ENCODE peak calls at places on chromosomes 2 and 18, in ten cellular contexts. One of them, this sample, is unnamed.
A peak's percentile ranks its signal among the peaks of the same experiment; 100 is the strongest.

GRCh38 chr2:119196301-119197124 is 27.1 kb upstream of the STEAP3 start:
- DNase-seq in fibroblast of the aortic adventitia: peak; percentile 57
- DNase-seq in fibroblast of lung: no peak
- DNase-seq in neural progenitor cell: peak; percentile 25
- DNase-seq in K562: no peak
- DNase-seq in transverse colon: no peak
- DNase-seq in right lobe of liver: no peak
- DNase-seq in HS-5: peak; percentile 58
- DNase-seq in iris pigment epithelial cell: no peak
- DNase-seq in stimulated activated naive B cell treated with anti-CD40 and anti-IgM and Interleukin-4, amounts not matched to agents 10 μg/mL and 1 μg/mL and 100 μg/mL, for 72 hours: no peak
- DNase-seq in this sample: no peak

GRCh38 chr2:109182426-109182825 is 53.4 kb downstream of the SH3RF3 start:
- DNase-seq in HS-5: no peak
- DNase-seq in fibroblast of lung: peak; percentile 43
- DNase-seq in iris pigment epithelial cell: peak; percentile 59
- DNase-seq in stimulated activated naive B cell treated with anti-CD40 and anti-IgM and Interleukin-4, amounts not matched to agents 10 μg/mL and 1 μg/mL and 100 μg/mL, for 72 hours: no peak
- DNase-seq in transverse colon: no peak
- DNase-seq in right lobe of liver: no peak
- DNase-seq in K562: no peak
- DNase-seq in neural progenitor cell: no peak
- DNase-seq in fibroblast of the aortic adventitia: no peak
- DNase-seq in this sample: no peak

GRCh38 chr18:27645929-27646328 is 460.8 kb upstream of the CHST9 start:
- DNase-seq in fibroblast of the aortic adventitia: peak; percentile 2
- DNase-seq in iris pigment epithelial cell: peak; percentile 6
- DNase-seq in transverse colon: no peak
- DNase-seq in stimulated activated naive B cell treated with anti-CD40 and anti-IgM and Interleukin-4, amounts not matched to agents 10 μg/mL and 1 μg/mL and 100 μg/mL, for 72 hours: no peak
- DNase-seq in K562: no peak
- DNase-seq in neural progenitor cell: no peak
- DNase-seq in right lobe of liver: no peak
- DNase-seq in HS-5: no peak
- DNase-seq in fibroblast of lung: no peak
- DNase-seq in this sample: no peak

GRCh38 chr2:69715964-69716363 is 26.0 kb upstream of the ANXA4 start:
- DNase-seq in right lobe of liver: no peak
- DNase-seq in transverse colon: no peak
- DNase-seq in K562: no peak
- DNase-seq in HS-5: no peak
- DNase-seq in fibroblast of lung: no peak
- DNase-seq in stimulated activated naive B cell treated with anti-CD40 and anti-IgM and Interleukin-4, amounts not matched to agents 10 μg/mL and 1 μg/mL and 100 μg/mL, for 72 hours: no peak
- DNase-seq in neural progenitor cell: no peak
- DNase-seq in iris pigment epithelial cell: peak; percentile 82
- DNase-seq in fibroblast of the aortic adventitia: peak; percentile 42
- DNase-seq in this sample: no peak

GRCh38 chr2:65037178-65037577 is 19.0 kb upstream of the CEP68 start:
- DNase-seq in stimulated activated naive B cell treated with anti-CD40 and anti-IgM and Interleukin-4, amounts not matched to agents 10 μg/mL and 1 μg/mL and 100 μg/mL, for 72 hours: no peak
- DNase-seq in neural progenitor cell: no peak
- DNase-seq in fibroblast of the aortic adventitia: no peak
- DNase-seq in iris pigment epithelial cell: no peak
- DNase-seq in K562: no peak
- DNase-seq in transverse colon: no peak
- DNase-seq in fibroblast of lung: no peak
- DNase-seq in HS-5: no peak
- DNase-seq in right lobe of liver: no peak
- DNase-seq in this sample: no peak

GRCh38 chr2:54669677-54670484 is 53.6 kb upstream of the EML6 start:
- DNase-seq in right lobe of liver: peak; percentile 87
- DNase-seq in HS-5: peak; percentile 48
- DNase-seq in stimulated activated naive B cell treated with anti-CD40 and anti-IgM and Interleukin-4, amounts not matched to agents 10 μg/mL and 1 μg/mL and 100 μg/mL, for 72 hours: no peak
- DNase-seq in fibroblast of the aortic adventitia: peak; percentile 81
- DNase-seq in iris pigment epithelial cell: peak; percentile 85
- DNase-seq in fibroblast of lung: peak; percentile 90
- DNase-seq in neural progenitor cell: no peak
- DNase-seq in K562: no peak
- DNase-seq in transverse colon: peak; percentile 43
- DNase-seq in this sample: no peak

GRCh38 chr2:54589038-54589339 is 132.9 kb downstream of the SPTBN1 start:
- DNase-seq in K562: no peak
- DNase-seq in neural progenitor cell: no peak
- DNase-seq in right lobe of liver: no peak
- DNase-seq in fibroblast of lung: no peak
- DNase-seq in transverse colon: no peak
- DNase-seq in HS-5: no peak
- DNase-seq in iris pigment epithelial cell: no peak
- DNase-seq in stimulated activated naive B cell treated with anti-CD40 and anti-IgM and Interleukin-4, amounts not matched to agents 10 μg/mL and 1 μg/mL and 100 μg/mL, for 72 hours: no peak
- DNase-seq in fibroblast of the aortic adventitia: no peak
- DNase-seq in this sample: no peak

GRCh38 chr18:75131455-75132000 is 77.4 kb downstream of the PTGR3 start:
- DNase-seq in K562: no peak
- DNase-seq in iris pigment epithelial cell: no peak
- DNase-seq in fibroblast of the aortic adventitia: peak; percentile 11
- DNase-seq in fibroblast of lung: no peak
- DNase-seq in neural progenitor cell: no peak
- DNase-seq in right lobe of liver: no peak
- DNase-seq in stimulated activated naive B cell treated with anti-CD40 and anti-IgM and Interleukin-4, amounts not matched to agents 10 μg/mL and 1 μg/mL and 100 μg/mL, for 72 hours: no peak
- DNase-seq in transverse colon: no peak
- DNase-seq in HS-5: no peak
- DNase-seq in this sample: no peak

GRCh38 chr2:233387667-233388528 is 33.6 kb downstream of the DGKD start:
- DNase-seq in transverse colon: peak; percentile 75
- DNase-seq in iris pigment epithelial cell: peak; percentile 96
- DNase-seq in HS-5: no peak
- DNase-seq in fibroblast of lung: peak; percentile 99
- DNase-seq in fibroblast of the aortic adventitia: peak; percentile 98
- DNase-seq in neural progenitor cell: no peak
- DNase-seq in K562: no peak
- DNase-seq in right lobe of liver: peak; percentile 94
- DNase-seq in stimulated activated naive B cell treated with anti-CD40 and anti-IgM and Interleukin-4, amounts not matched to agents 10 μg/mL and 1 μg/mL and 100 μg/mL, for 72 hours: no peak
- DNase-seq in this sample: peak; percentile 93

GRCh38 chr18:6414118-6414722 is 491 bp downstream of the L3MBTL4 start:
- DNase-seq in right lobe of liver: peak; percentile 84
- DNase-seq in iris pigment epithelial cell: peak; percentile 12
- DNase-seq in fibroblast of lung: peak; percentile 18
- DNase-seq in fibroblast of the aortic adventitia: no peak
- DNase-seq in HS-5: no peak
- DNase-seq in stimulated activated naive B cell treated with anti-CD40 and anti-IgM and Interleukin-4, amounts not matched to agents 10 μg/mL and 1 μg/mL and 100 μg/mL, for 72 hours: peak; percentile 68
- DNase-seq in neural progenitor cell: peak; percentile 67
- DNase-seq in transverse colon: peak; percentile 83
- DNase-seq in K562: no peak
- DNase-seq in this sample: no peak

GRCh38 chr2:237702439-237703397 is 75.3 kb downstream of the LRRFIP1 start:
- DNase-seq in iris pigment epithelial cell: peak; percentile 86
- DNase-seq in fibroblast of the aortic adventitia: peak; percentile 92
- DNase-seq in transverse colon: peak; percentile 53
- DNase-seq in HS-5: no peak
- DNase-seq in right lobe of liver: no peak
- DNase-seq in neural progenitor cell: peak; percentile 51
- DNase-seq in fibroblast of lung: peak; percentile 47
- DNase-seq in K562: no peak
- DNase-seq in stimulated activated naive B cell treated with anti-CD40 and anti-IgM and Interleukin-4, amounts not matched to agents 10 μg/mL and 1 μg/mL and 100 μg/mL, for 72 hours: no peak
- DNase-seq in this sample: peak; percentile 77

GRCh38 chr2:127884436-127884835 is 1.3 kb downstream of the AMMECR1L start:
- DNase-seq in HS-5: peak; percentile 33
- DNase-seq in iris pigment epithelial cell: peak; percentile 81
- DNase-seq in stimulated activated naive B cell treated with anti-CD40 and anti-IgM and Interleukin-4, amounts not matched to agents 10 μg/mL and 1 μg/mL and 100 μg/mL, for 72 hours: no peak
- DNase-seq in K562: no peak
- DNase-seq in right lobe of liver: no peak
- DNase-seq in fibroblast of lung: peak; percentile 76
- DNase-seq in fibroblast of the aortic adventitia: peak; percentile 67
- DNase-seq in neural progenitor cell: peak; percentile 24
- DNase-seq in transverse colon: peak; percentile 14
- DNase-seq in this sample: no peak

GRCh38 chr2:133711226-133711625 is 143.0 kb upstream of the NCKAP5 start:
- DNase-seq in neural progenitor cell: peak; percentile 89
- DNase-seq in right lobe of liver: no peak
- DNase-seq in iris pigment epithelial cell: no peak
- DNase-seq in fibroblast of the aortic adventitia: no peak
- DNase-seq in stimulated activated naive B cell treated with anti-CD40 and anti-IgM and Interleukin-4, amounts not matched to agents 10 μg/mL and 1 μg/mL and 100 μg/mL, for 72 hours: no peak
- DNase-seq in transverse colon: no peak
- DNase-seq in fibroblast of lung: no peak
- DNase-seq in HS-5: no peak
- DNase-seq in K562: no peak
- DNase-seq in this sample: peak; percentile 51

GRCh38 chr2:41939410-41939775 is 108.4 kb upstream of the PKDCC start:
- DNase-seq in transverse colon: no peak
- DNase-seq in fibroblast of lung: no peak
- DNase-seq in iris pigment epithelial cell: no peak
- DNase-seq in right lobe of liver: no peak
- DNase-seq in HS-5: no peak
- DNase-seq in K562: no peak
- DNase-seq in stimulated activated naive B cell treated with anti-CD40 and anti-IgM and Interleukin-4, amounts not matched to agents 10 μg/mL and 1 μg/mL and 100 μg/mL, for 72 hours: no peak
- DNase-seq in fibroblast of the aortic adventitia: no peak
- DNase-seq in neural progenitor cell: no peak
- DNase-seq in this sample: no peak

GRCh38 chr18:26356045-26356785 is 130.0 kb downstream of the TAF4B start:
- DNase-seq in neural progenitor cell: no peak
- DNase-seq in stimulated activated naive B cell treated with anti-CD40 and anti-IgM and Interleukin-4, amounts not matched to agents 10 μg/mL and 1 μg/mL and 100 μg/mL, for 72 hours: no peak
- DNase-seq in transverse colon: no peak
- DNase-seq in HS-5: no peak
- DNase-seq in fibroblast of lung: no peak
- DNase-seq in right lobe of liver: no peak
- DNase-seq in K562: no peak
- DNase-seq in iris pigment epithelial cell: no peak
- DNase-seq in fibroblast of the aortic adventitia: no peak
- DNase-seq in this sample: no peak

GRCh38 chr2:58268685-58269084 is 27.6 kb upstream of the FANCL start:
- DNase-seq in fibroblast of the aortic adventitia: no peak
- DNase-seq in stimulated activated naive B cell treated with anti-CD40 and anti-IgM and Interleukin-4, amounts not matched to agents 10 μg/mL and 1 μg/mL and 100 μg/mL, for 72 hours: no peak
- DNase-seq in K562: no peak
- DNase-seq in right lobe of liver: no peak
- DNase-seq in iris pigment epithelial cell: no peak
- DNase-seq in transverse colon: no peak
- DNase-seq in neural progenitor cell: no peak
- DNase-seq in HS-5: no peak
- DNase-seq in fibroblast of lung: no peak
- DNase-seq in this sample: no peak

GRCh38 chr2:223019390-223019930 is 32.5 kb upstream of the KCNE4 start:
- DNase-seq in K562: no peak
- DNase-seq in right lobe of liver: no peak
- DNase-seq in stimulated activated naive B cell treated with anti-CD40 and anti-IgM and Interleukin-4, amounts not matched to agents 10 μg/mL and 1 μg/mL and 100 μg/mL, for 72 hours: no peak
- DNase-seq in transverse colon: no peak
- DNase-seq in HS-5: no peak
- DNase-seq in neural progenitor cell: no peak
- DNase-seq in iris pigment epithelial cell: no peak
- DNase-seq in fibroblast of the aortic adventitia: peak; percentile 77
- DNase-seq in fibroblast of lung: no peak
- DNase-seq in this sample: peak; percentile 82

GRCh38 chr2:204110250-204111183 is 174.0 kb downstream of the ICOS start:
- DNase-seq in K562: no peak
- DNase-seq in fibroblast of the aortic adventitia: no peak
- DNase-seq in transverse colon: peak; percentile 58
- DNase-seq in stimulated activated naive B cell treated with anti-CD40 and anti-IgM and Interleukin-4, amounts not matched to agents 10 μg/mL and 1 μg/mL and 100 μg/mL, for 72 hours: peak; percentile 5
- DNase-seq in fibroblast of lung: peak; percentile 11
- DNase-seq in iris pigment epithelial cell: peak; percentile 50
- DNase-seq in neural progenitor cell: no peak
- DNase-seq in right lobe of liver: no peak
- DNase-seq in HS-5: no peak
- DNase-seq in this sample: no peak

GRCh38 chr2:160220001-160220400 is 19.9 kb upstream of the ITGB6 start:
- DNase-seq in transverse colon: no peak
- DNase-seq in right lobe of liver: no peak
- DNase-seq in iris pigment epithelial cell: no peak
- DNase-seq in K562: no peak
- DNase-seq in fibroblast of the aortic adventitia: no peak
- DNase-seq in stimulated activated naive B cell treated with anti-CD40 and anti-IgM and Interleukin-4, amounts not matched to agents 10 μg/mL and 1 μg/mL and 100 μg/mL, for 72 hours: no peak
- DNase-seq in neural progenitor cell: no peak
- DNase-seq in fibroblast of lung: no peak
- DNase-seq in HS-5: no peak
- DNase-seq in this sample: no peak

GRCh38 chr2:188522517-188522916 is 230.8 kb downstream of the GULP1 start:
- DNase-seq in fibroblast of lung: peak; percentile 68
- DNase-seq in transverse colon: no peak
- DNase-seq in fibroblast of the aortic adventitia: no peak
- DNase-seq in neural progenitor cell: no peak
- DNase-seq in iris pigment epithelial cell: peak; percentile 41
- DNase-seq in stimulated activated naive B cell treated with anti-CD40 and anti-IgM and Interleukin-4, amounts not matched to agents 10 μg/mL and 1 μg/mL and 100 μg/mL, for 72 hours: no peak
- DNase-seq in right lobe of liver: no peak
- DNase-seq in HS-5: no peak
- DNase-seq in K562: no peak
- DNase-seq in this sample: no peak

GRCh38 chr18:5979971-5980457 is 84.7 kb upstream of the TMEM200C start:
- DNase-seq in iris pigment epithelial cell: no peak
- DNase-seq in transverse colon: no peak
- DNase-seq in right lobe of liver: no peak
- DNase-seq in K562: no peak
- DNase-seq in fibroblast of the aortic adventitia: no peak
- DNase-seq in HS-5: no peak
- DNase-seq in neural progenitor cell: no peak
- DNase-seq in fibroblast of lung: no peak
- DNase-seq in stimulated activated naive B cell treated with anti-CD40 and anti-IgM and Interleukin-4, amounts not matched to agents 10 μg/mL and 1 μg/mL and 100 μg/mL, for 72 hours: no peak
- DNase-seq in this sample: no peak

GRCh38 chr2:76579911-76580310 is 869.2 kb upstream of the GCFC2 start:
- DNase-seq in neural progenitor cell: no peak
- DNase-seq in HS-5: no peak
- DNase-seq in fibroblast of the aortic adventitia: no peak
- DNase-seq in K562: no peak
- DNase-seq in transverse colon: no peak
- DNase-seq in right lobe of liver: no peak
- DNase-seq in fibroblast of lung: no peak
- DNase-seq in iris pigment epithelial cell: no peak
- DNase-seq in stimulated activated naive B cell treated with anti-CD40 and anti-IgM and Interleukin-4, amounts not matched to agents 10 μg/mL and 1 μg/mL and 100 μg/mL, for 72 hours: no peak
- DNase-seq in this sample: no peak

GRCh38 chr18:65436430-65436829 is 314.4 kb upstream of the CDH7 start:
- DNase-seq in transverse colon: no peak
- DNase-seq in iris pigment epithelial cell: no peak
- DNase-seq in stimulated activated naive B cell treated with anti-CD40 and anti-IgM and Interleukin-4, amounts not matched to agents 10 μg/mL and 1 μg/mL and 100 μg/mL, for 72 hours: no peak
- DNase-seq in neural progenitor cell: no peak
- DNase-seq in K562: no peak
- DNase-seq in HS-5: no peak
- DNase-seq in right lobe of liver: no peak
- DNase-seq in fibroblast of lung: no peak
- DNase-seq in fibroblast of the aortic adventitia: no peak
- DNase-seq in this sample: no peak

GRCh38 chr2:66189598-66189997 is 245.3 kb upstream of the MEIS1 start:
- DNase-seq in neural progenitor cell: no peak
- DNase-seq in transverse colon: no peak
- DNase-seq in fibroblast of the aortic adventitia: peak; percentile 21
- DNase-seq in right lobe of liver: no peak
- DNase-seq in stimulated activated naive B cell treated with anti-CD40 and anti-IgM and Interleukin-4, amounts not matched to agents 10 μg/mL and 1 μg/mL and 100 μg/mL, for 72 hours: no peak
- DNase-seq in fibroblast of lung: peak; percentile 67
- DNase-seq in iris pigment epithelial cell: peak; percentile 31
- DNase-seq in HS-5: no peak
- DNase-seq in K562: no peak
- DNase-seq in this sample: no peak

GRCh38 chr2:1518891-1519530 is 105.7 kb downstream of the TPO start:
- DNase-seq in K562: no peak
- DNase-seq in fibroblast of lung: peak; percentile 5
- DNase-seq in right lobe of liver: no peak
- DNase-seq in transverse colon: peak; percentile 60
- DNase-seq in neural progenitor cell: no peak
- DNase-seq in fibroblast of the aortic adventitia: no peak
- DNase-seq in HS-5: no peak
- DNase-seq in stimulated activated naive B cell treated with anti-CD40 and anti-IgM and Interleukin-4, amounts not matched to agents 10 μg/mL and 1 μg/mL and 100 μg/mL, for 72 hours: no peak
- DNase-seq in iris pigment epithelial cell: no peak
- DNase-seq in this sample: no peak

GRCh38 chr18:31101148-31102019 is 837 bp downstream of the DSC2 start:
- DNase-seq in HS-5: no peak
- DNase-seq in K562: peak; percentile 54
- DNase-seq in fibroblast of lung: peak; percentile 3
- DNase-seq in fibroblast of the aortic adventitia: no peak
- DNase-seq in right lobe of liver: peak; percentile 91
- DNase-seq in stimulated activated naive B cell treated with anti-CD40 and anti-IgM and Interleukin-4, amounts not matched to agents 10 μg/mL and 1 μg/mL and 100 μg/mL, for 72 hours: no peak
- DNase-seq in transverse colon: peak; percentile 73
- DNase-seq in neural progenitor cell: peak; percentile 85
- DNase-seq in iris pigment epithelial cell: no peak
- DNase-seq in this sample: no peak

GRCh38 chr2:75632091-75632704 is 14.4 kb upstream of the MRPL19 start:
- DNase-seq in right lobe of liver: no peak
- DNase-seq in fibroblast of lung: no peak
- DNase-seq in fibroblast of the aortic adventitia: peak; percentile 87
- DNase-seq in HS-5: no peak
- DNase-seq in transverse colon: no peak
- DNase-seq in stimulated activated naive B cell treated with anti-CD40 and anti-IgM and Interleukin-4, amounts not matched to agents 10 μg/mL and 1 μg/mL and 100 μg/mL, for 72 hours: no peak
- DNase-seq in iris pigment epithelial cell: peak; percentile 31
- DNase-seq in neural progenitor cell: no peak
- DNase-seq in K562: no peak
- DNase-seq in this sample: no peak

GRCh38 chr2:12821656-12822055 is 104.9 kb downstream of the TRIB2 start:
- DNase-seq in stimulated activated naive B cell treated with anti-CD40 and anti-IgM and Interleukin-4, amounts not matched to agents 10 μg/mL and 1 μg/mL and 100 μg/mL, for 72 hours: no peak
- DNase-seq in fibroblast of the aortic adventitia: no peak
- DNase-seq in transverse colon: no peak
- DNase-seq in HS-5: no peak
- DNase-seq in fibroblast of lung: no peak
- DNase-seq in iris pigment epithelial cell: no peak
- DNase-seq in K562: no peak
- DNase-seq in right lobe of liver: no peak
- DNase-seq in neural progenitor cell: no peak
- DNase-seq in this sample: no peak

This sample was measured in BE2C.